ENCODE peak calls at places on chromosomes 1 and 21, in seven cellular contexts. I is prostate gland, X is transverse colon, D is IMR-90, N is HCT116, K is Peyer's patch, F is sigmoid colon. T is an unnamed sample. For H3K4me1, the result is how much of the 10 kb centered on the place peaks cover.

GRCh38 chr1:116172666-116173065 is 61.5 kb downstream of the MAB21L3 start:
- DNase-seq in F (no peak), X (no peak), N (no peak), K (no peak), D (no peak), I (peak), T (no peak)

GRCh38 chr1:6414443-6414844 is 5.3 kb downstream of the HES2 start:
- DNase-seq in D (peak), I (peak), F (no peak), K (no peak), X (peak), N (peak), T (no peak)

GRCh38 chr1:232571523-232571922 is 58.4 kb downstream of the SIPA1L2 start:
- DNase-seq in I (no peak), D (peak), N (no peak), K (no peak), F (no peak), X (no peak), T (no peak)

GRCh38 chr1:171841050-171841910 is at the start of gene DNM3:
- DNase-seq in D (peak), N (peak), I (peak), X (peak), K (peak), F (peak), T (peak)

GRCh38 chr1:58754683-58755467 is 29.0 kb downstream of the JUN start:
- DNase-seq in D (no peak), F (no peak), K (no peak), I (no peak), N (no peak), X (no peak), T (no peak)

GRCh38 chr1:35808376-35809155 is 750 bp downstream of the AGO4 start:
- DNase-seq in I (peak), X (peak), K (peak), N (no peak), F (peak), D (no peak), T (no peak)

GRCh38 chr1:112674986-112675727 is 698 bp downstream of the MOV10 start:
- DNase-seq in I (peak), X (peak), N (no peak), D (peak), F (peak), K (no peak), T (no peak)

GRCh38 chr1:242710847-242711246 is 186.3 kb upstream of the PLD5 start:
- DNase-seq in K (no peak), I (no peak), N (no peak), D (no peak), F (no peak), X (no peak), T (no peak)

GRCh38 chr1:203701606-203702005 is 63.4 kb upstream of the LAX1 start:
- DNase-seq in X (no peak), F (no peak), N (no peak), I (no peak), K (no peak), D (no peak), T (no peak)

GRCh38 chr1:112507336-112507735 is 1.4 kb upstream of the WNT2B start:
- DNase-seq in N (no peak), D (no peak), F (no peak), K (no peak), I (no peak), X (no peak), T (no peak)

GRCh38 chr1:53246261-53247134 is 8.2 kb upstream of the MAGOH start:
- DNase-seq in X (no peak), K (no peak), N (no peak), D (peak), F (no peak), I (no peak), T (no peak)

GRCh38 chr1:221994274-221994698 is 252.4 kb upstream of the DUSP10 start:
- DNase-seq in D (peak), N (no peak), K (no peak), F (no peak), I (no peak), X (no peak), T (no peak)

GRCh38 chr1:33248244-33248643 is 8.0 kb upstream of the ZNF362 start:
- DNase-seq in I (no peak), F (no peak), K (no peak), X (no peak), D (no peak), N (no peak), T (no peak)

GRCh38 chr1:52460686-52461085 is 56.3 kb downstream of the PRPF38A start:
- DNase-seq in F (no peak), D (peak), K (no peak), X (no peak), N (no peak), I (no peak), T (no peak)

GRCh38 chr1:7046314-7046713 is 261.1 kb downstream of the CAMTA1 start:
- DNase-seq in I (no peak), N (no peak), K (no peak), D (peak), X (no peak), F (no peak), T (no peak)

GRCh38 chr1:169105434-169106094 is 926 bp upstream of the ATP1B1 start:
- DNase-seq in I (peak), K (peak), N (no peak), D (no peak), F (peak), X (peak), T (no peak)

GRCh38 chr1:89780721-89781120 is 40.1 kb upstream of the LRRC8D start:
- DNase-seq in X (no peak), F (no peak), I (no peak), N (peak), K (no peak), D (peak), T (no peak)

GRCh38 chr1:242129103-242129502 is 130.2 kb upstream of the MAP1LC3C start:
- DNase-seq in F (no peak), N (peak), D (no peak), X (no peak), K (no peak), I (no peak), T (no peak)

GRCh38 chr1:184930645-184931044 is 43.7 kb downstream of the NIBAN1 start:
- DNase-seq in K (no peak), F (no peak), I (no peak), D (no peak), N (no peak), X (no peak), T (no peak)

GRCh38 chr1:234933031-234933430 is 195.6 kb downstream of the TOMM20 start:
- DNase-seq in I (no peak), N (no peak), K (peak), D (no peak), F (no peak), X (no peak), T (peak)

GRCh38 chr1:234601217-234602017 is 8.6 kb downstream of the IRF2BP2 start:
- DNase-seq in I (no peak), F (no peak), D (peak), X (peak), K (no peak), N (no peak), T (no peak)

GRCh38 chr1:39173995-39174380 is 30.5 kb upstream of the MACF1 start:
- DNase-seq in I (no peak), K (no peak), X (no peak), D (no peak), F (no peak), N (no peak), T (no peak)

GRCh38 chr1:39177641-39178040 is 26.9 kb upstream of the MACF1 start:
- DNase-seq in D (no peak), X (no peak), I (no peak), F (no peak), K (no peak), N (no peak), T (no peak)

GRCh38 chr1:39170731-39171375 is 33.6 kb upstream of the MACF1 start:
- DNase-seq in X (no peak), F (no peak), I (no peak), N (no peak), K (no peak), D (peak), T (no peak)

GRCh38 chr1:39174400-39175081 is 30.0 kb upstream of the MACF1 start:
- DNase-seq in N (no peak), D (no peak), F (no peak), X (no peak), I (no peak), K (no peak), T (no peak)

GRCh38 chr1:39173119-39173994 is 31.1 kb upstream of the MACF1 start:
- DNase-seq in X (no peak), F (no peak), D (no peak), I (no peak), N (no peak), K (no peak), T (no peak)
- H3K27ac ChIP-seq in X (peak), F (peak), D (peak), I (no peak), N (no peak), K (peak), T (peak)

DNA sequence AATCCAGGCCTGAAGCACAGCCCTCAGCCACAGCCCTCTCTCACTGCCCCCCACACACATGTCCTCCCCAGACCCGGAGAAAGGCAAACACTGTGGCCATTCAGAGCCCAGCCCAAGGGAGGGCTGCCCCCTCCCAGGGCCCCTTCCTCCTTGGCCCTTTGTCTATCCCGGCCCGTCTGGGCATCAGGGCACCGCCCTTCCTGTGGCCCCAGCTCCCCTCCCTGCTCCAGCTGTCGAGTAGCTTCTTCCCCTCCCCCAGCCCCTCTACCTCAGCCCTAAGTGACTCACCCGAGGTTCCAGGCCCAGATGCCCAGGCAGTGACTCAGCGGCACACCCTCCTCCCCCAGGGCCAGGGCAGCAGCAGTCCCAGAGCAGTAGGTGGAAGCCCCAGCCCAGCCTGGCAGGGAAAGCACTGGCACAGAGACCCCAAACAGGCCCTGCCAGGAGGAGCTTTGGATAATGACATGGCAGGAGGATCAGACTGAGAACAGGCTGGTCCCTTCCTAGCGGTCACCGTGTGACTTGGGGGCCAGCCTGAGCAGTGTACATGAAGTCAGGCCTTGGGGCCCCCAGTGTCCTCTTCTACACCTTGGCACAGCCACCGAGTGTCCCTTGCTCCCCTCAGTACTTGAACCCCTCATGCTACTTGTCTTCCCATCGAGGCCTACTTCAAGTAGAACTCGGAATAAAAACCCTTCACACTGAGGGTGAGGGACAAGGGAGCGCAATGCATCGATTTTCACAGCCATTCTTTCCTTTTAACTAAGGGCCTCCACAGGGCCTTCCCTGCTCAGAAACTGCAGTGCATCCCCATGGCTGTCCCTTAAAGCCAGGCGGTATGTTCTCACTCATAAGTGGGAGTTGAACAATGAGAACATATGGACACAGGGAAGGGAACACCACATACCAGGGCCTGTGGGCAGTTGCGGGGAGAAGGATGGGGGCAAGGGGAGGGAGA is 1.0 kb upstream of the S100A2 start:
- DNase-seq in N (peak), K (peak), I (peak), F (peak), D (peak), X (peak), T (peak)
- H3K4me1 ChIP-seq in N (half or more), K (under half), I (under half), F (under half), D (under half), X (under half), T (under half)

GRCh38 chr1:1784933-1785332 is 6.7 kb upstream of the NADK start:
- DNase-seq in I (no peak), F (no peak), N (no peak), K (no peak), X (no peak), D (no peak), T (no peak)

GRCh38 chr1:1781526-1781903 is 3.2 kb upstream of the NADK start:
- DNase-seq in K (no peak), I (no peak), D (no peak), X (peak), N (no peak), F (no peak), T (no peak)

GRCh38 chr1:1785666-1786065 is 7.4 kb upstream of the NADK start:
- DNase-seq in D (no peak), X (no peak), K (no peak), N (no peak), F (no peak), I (no peak), T (no peak)

GRCh38 chr1:1782399-1783221 is 4.3 kb upstream of the NADK start:
- DNase-seq in X (peak), N (no peak), F (no peak), K (peak), I (peak), D (peak), T (no peak)

GRCh38 chr1:1783320-1783719 is 5.0 kb upstream of the NADK start:
- DNase-seq in X (peak), N (no peak), I (no peak), K (no peak), F (no peak), D (no peak), T (no peak)
- TF ChIP-seq POLR2A in X (no peak), N (no peak), I (no peak), K (no peak), F (no peak), D (no peak), T (no peak)

GRCh38 chr1:156073110-156073693 is 9.1 kb downstream of the MEX3A start:
- DNase-seq in F (no peak), N (no peak), D (no peak), I (no peak), K (no peak), X (no peak), T (no peak)
- H3K27ac ChIP-seq in F (no peak), N (peak), D (no peak), I (no peak), K (no peak), X (no peak), T (no peak)

DNA sequence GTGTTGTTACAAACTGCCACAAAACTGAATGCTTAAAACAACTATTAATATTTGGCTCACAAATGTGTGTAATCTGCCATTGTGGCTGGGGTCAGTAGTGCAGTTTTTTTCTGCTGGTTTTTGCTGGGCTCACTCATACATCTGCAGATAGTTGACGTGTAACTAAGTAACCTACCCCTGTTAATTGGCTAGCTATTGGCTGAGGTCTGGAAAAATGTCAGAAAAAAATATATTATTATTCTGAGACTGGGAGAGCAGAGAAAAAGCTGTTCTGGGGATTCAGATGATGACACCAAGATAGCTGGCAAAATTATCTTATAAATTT is 616.0 kb upstream of the ADAMTS5 start:
- DNase-seq in I (no peak), D (no peak), K (no peak), X (no peak), N (no peak), F (no peak), T (no peak)
- H3K4me1 ChIP-seq in I (under half), D (under half), K (under half), X (under half), N (under half), F (under half), T (under half)

GRCh38 chr1:2204384-2205190 is 10.0 kb upstream of the FAAP20 start:
- DNase-seq in D (peak), F (peak), K (no peak), N (no peak), I (no peak), X (peak), T (no peak)
- TF ChIP-seq POLR2A in D (no peak), F (peak), K (no peak), N (no peak), I (peak), X (peak), T (peak)

GRCh38 chr1:15525043-15525958 is 1.3 kb upstream of the CASP9 start:
- DNase-seq in X (peak), D (no peak), K (peak), I (no peak), N (peak), F (peak), T (peak)
- H3K27ac ChIP-seq in X (peak), D (peak), K (peak), I (peak), N (peak), F (peak), T (peak)

GRCh38 chr1:42947965-42948732 is 10.5 kb downstream of the SLC2A1 start:
- DNase-seq in F (no peak), N (no peak), X (no peak), K (no peak), I (no peak), D (no peak), T (no peak)
- H3K4me1 ChIP-seq in F (under half), N (half or more), X (under half), K (under half), I (under half), D (half or more), T (half or more)

GRCh38 chr21:34890724-34891609 is 158.1 kb downstream of the RUNX1 start:
- DNase-seq in D (peak), I (no peak), N (no peak), K (peak), F (peak), X (peak), T (peak)

GRCh38 chr21:34890258-34890723 is 158.8 kb downstream of the RUNX1 start:
- DNase-seq in D (no peak), F (no peak), X (no peak), K (no peak), N (no peak), I (no peak), T (no peak)

GRCh38 chr21:34888569-34889286 is 160.4 kb downstream of the RUNX1 start:
- DNase-seq in K (peak), X (peak), I (peak), N (peak), D (peak), F (peak), T (peak)

GRCh38 chr21:34889287-34889536 is 159.9 kb downstream of the RUNX1 start:
- DNase-seq in K (peak), F (peak), N (no peak), I (peak), D (peak), X (peak), T (peak)

DNA sequence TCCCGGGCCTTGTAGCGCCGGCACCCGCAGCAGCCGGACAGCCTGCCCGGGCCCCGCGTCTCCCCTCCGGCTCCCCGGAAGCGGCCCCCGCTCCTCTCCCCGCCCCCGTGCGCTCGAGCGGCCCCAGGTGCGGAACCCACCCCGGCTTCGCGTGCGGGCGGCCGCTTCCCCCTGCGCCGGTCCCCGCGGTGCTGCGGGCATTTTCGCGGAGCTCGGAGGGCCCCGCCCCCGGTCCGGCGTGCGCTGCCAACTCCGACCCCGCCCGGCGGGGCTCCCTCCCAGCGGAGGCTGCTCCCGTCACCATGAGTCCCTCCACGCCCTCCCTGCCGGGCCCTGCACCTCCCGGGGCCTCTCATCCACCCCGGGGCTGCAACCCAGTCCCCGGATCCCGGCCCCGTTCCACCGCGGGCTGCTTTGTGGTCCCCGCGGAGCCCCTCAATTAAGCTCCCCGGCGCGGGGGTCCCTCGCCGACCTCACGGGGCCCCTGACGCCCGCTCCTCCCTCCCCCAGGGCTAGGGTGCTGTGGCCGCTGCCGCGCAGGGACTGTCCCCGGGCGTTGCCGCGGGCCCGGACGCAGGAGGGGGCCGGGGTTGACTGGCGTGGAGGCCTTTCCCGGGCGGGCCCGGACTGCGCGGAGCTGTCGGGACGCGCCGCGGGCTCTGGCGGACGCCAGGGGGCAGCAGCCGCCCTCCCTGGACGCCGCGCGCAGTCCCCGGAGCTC is 159.4 kb downstream of the RUNX1 start:
- DNase-seq in I (peak), N (no peak), D (peak), X (peak), F (peak), K (peak), T (no peak)
- TF ChIP-seq POLR2A in I (peak), N (no peak), D (no peak), X (no peak), F (no peak), K (peak), T (no peak)

GRCh38 chr1:41359211-41360073 is 1.8 kb upstream of the FOXO6 start:
- DNase-seq in K (peak), N (no peak), I (no peak), D (no peak), F (no peak), X (no peak), T (peak)
- H3K27ac ChIP-seq in K (no peak), N (no peak), I (peak), D (no peak), F (peak), X (no peak), T (no peak)